ENCODE peak calls at places on chromosomes 7 and 10, in six cellular contexts. S is activated B cell treated with CpG ODN at 0.5 μM for 24 hours, Q is ovary, X is cardiac muscle cell, U is MCF 10A, E is MM.1S. D is an unnamed sample.

GRCh38 chr7:132390705-132391104 is 185.6 kb downstream of the PLXNA4 start:
- DNase-seq in S (no peak), Q (no peak), X (no peak), U (no peak), E (no peak), D (no peak)

GRCh38 chr7:115831371-115831770 is 199.2 kb downstream of the TFEC start:
- DNase-seq in S (no peak), Q (no peak), X (no peak), U (no peak), E (no peak), D (no peak)

GRCh38 chr10:132640326-132641125 is 102.9 kb downstream of the INPP5A start:
- DNase-seq in S (peak), Q (peak), X (no peak), U (no peak), E (no peak), D (peak)

GRCh38 chr7:26267631-26268166 is 24.0 kb upstream of the SNX10 start:
- DNase-seq in S (no peak), Q (no peak), X (no peak), U (no peak), E (no peak), D (no peak)

GRCh38 chr7:36969376-36969775 is 245.1 kb upstream of the AOAH start:
- DNase-seq in S (no peak), Q (no peak), X (no peak), U (no peak), E (no peak), D (no peak)

GRCh38 chr7:40644454-40645188 is 509.8 kb downstream of the SUGCT start:
- DNase-seq in S (no peak), Q (no peak), X (peak), U (no peak), E (peak), D (no peak)

GRCh38 chr10:86520871-86521619 is 547 bp downstream of the WAPL start:
- DNase-seq in S (no peak), Q (peak), X (peak), U (peak), E (peak), D (peak)

GRCh38 chr7:2732388-2732787 is 44.4 kb downstream of the AMZ1 start:
- DNase-seq in S (no peak), Q (peak), X (no peak), U (no peak), E (no peak), D (no peak)

GRCh38 chr10:8670461-8670860 is 616.0 kb downstream of the GATA3 start:
- DNase-seq in S (no peak), Q (no peak), X (no peak), U (no peak), E (no peak), D (no peak)

GRCh38 chr10:4283841-4284610 is 499.0 kb upstream of the KLF6 start:
- DNase-seq in S (no peak), Q (peak), X (peak), U (no peak), E (no peak), D (no peak)

GRCh38 chr7:131385039-131385605 is 57.4 kb downstream of the MKLN1 start:
- DNase-seq in S (no peak), Q (no peak), X (no peak), U (peak), E (no peak), D (no peak)

GRCh38 chr7:95980073-95980655 is 207.8 kb downstream of the DYNC1I1 start:
- DNase-seq in S (no peak), Q (no peak), X (no peak), U (no peak), E (no peak), D (no peak)

GRCh38 chr10:130141038-130141437 is 4.8 kb downstream of the GLRX3 start:
- DNase-seq in S (no peak), Q (no peak), X (no peak), U (no peak), E (no peak), D (no peak)

GRCh38 chr7:94656658-94656924 is 658 bp upstream of the SGCE start:
- DNase-seq in S (no peak), Q (no peak), X (no peak), U (peak), E (no peak), D (no peak)

GRCh38 chr7:3437467-3437866 is 136.4 kb downstream of the SDK1 start:
- DNase-seq in S (no peak), Q (no peak), X (peak), U (no peak), E (no peak), D (no peak)

GRCh38 chr7:121561717-121562116 is 165.6 kb upstream of the FAM3C start:
- DNase-seq in S (no peak), Q (no peak), X (peak), U (peak), E (no peak), D (no peak)

GRCh38 chr10:100782845-100783244 is 37.5 kb downstream of the PAX2 start:
- DNase-seq in S (no peak), Q (no peak), X (no peak), U (no peak), E (no peak), D (no peak)

GRCh38 chr7:1855396-1856160 is 185.5 kb downstream of the ELFN1 start:
- DNase-seq in S (no peak), Q (no peak), X (no peak), U (no peak), E (no peak), D (no peak)

GRCh38 chr10:123788981-123789380 is 102.6 kb downstream of the CPXM2 start:
- DNase-seq in S (no peak), Q (no peak), X (no peak), U (no peak), E (no peak), D (no peak)

GRCh38 chr7:83936056-83936703 is 258.4 kb downstream of the SEMA3A start:
- DNase-seq in S (no peak), Q (peak), X (peak), U (peak), E (peak), D (peak)

GRCh38 chr7:36224916-36225858 is 72.1 kb downstream of the EEPD1 start:
- DNase-seq in S (no peak), Q (no peak), X (no peak), U (no peak), E (no peak), D (no peak)

GRCh38 chr7:17041324-17041723 is 159.5 kb upstream of the AGR3 start:
- DNase-seq in S (no peak), Q (no peak), X (no peak), U (peak), E (no peak), D (no peak)

GRCh38 chr10:117472872-117473271 is 69.7 kb upstream of the EMX2 start:
- DNase-seq in S (no peak), Q (no peak), X (no peak), U (no peak), E (no peak), D (no peak)

GRCh38 chr7:77576856-77577255 is 39.8 kb downstream of the PTPN12 start:
- DNase-seq in S (no peak), Q (no peak), X (no peak), U (no peak), E (no peak), D (no peak)

GRCh38 chr7:155216475-155217272 is 81.0 kb upstream of the INSIG1 start:
- DNase-seq in S (no peak), Q (no peak), X (no peak), U (no peak), E (no peak), D (no peak)

GRCh38 chr7:81846398-81846797 is 76.6 kb upstream of the HGF start:
- DNase-seq in S (no peak), Q (no peak), X (no peak), U (peak), E (peak), D (no peak)

GRCh38 chr10:31143331-31143935 is 111.8 kb upstream of the ZNF438 start:
- DNase-seq in S (no peak), Q (no peak), X (no peak), U (no peak), E (no peak), D (no peak)

GRCh38 chr7:127270093-127270492 is 17.4 kb upstream of the GRM8 start:
- DNase-seq in S (no peak), Q (no peak), X (no peak), U (no peak), E (no peak), D (no peak)

GRCh38 chr10:88792656-88793055 is 9.9 kb upstream of the LIPM start:
- DNase-seq in S (no peak), Q (no peak), X (no peak), U (peak), E (no peak), D (peak)

GRCh38 chr10:8596929-8597472 is 542.5 kb downstream of the GATA3 start:
- DNase-seq in S (no peak), Q (no peak), X (no peak), U (peak), E (no peak), D (no peak)

GRCh38 chr7:5620459-5620881 is 161.0 kb downstream of the RNF216 start:
- DNase-seq in S (no peak), Q (peak), X (no peak), U (no peak), E (no peak), D (no peak)

GRCh38 chr10:87960230-87960629 is 96.8 kb downstream of the PTEN start:
- DNase-seq in S (no peak), Q (no peak), X (no peak), U (peak), E (no peak), D (no peak)

GRCh38 chr10:111076682-111077661 is at the start of gene ADRA2A:
- DNase-seq in S (no peak), Q (peak), X (peak), U (no peak), E (peak), D (no peak)

GRCh38 chr10:42980553-42981357 is 96.1 kb upstream of the RET start:
- DNase-seq in S (no peak), Q (no peak), X (no peak), U (no peak), E (no peak), D (peak)

GRCh38 chr7:41046221-41046761 is 656.6 kb downstream of the INHBA start:
- DNase-seq in S (no peak), Q (peak), X (no peak), U (peak), E (no peak), D (no peak)

GRCh38 chr7:108650487-108650886 is 80.8 kb downstream of the DNAJB9 start:
- DNase-seq in S (no peak), Q (no peak), X (no peak), U (peak), E (no peak), D (no peak)

GRCh38 chr10:26385443-26385842 is 52.7 kb upstream of the APBB1IP start:
- DNase-seq in S (no peak), Q (no peak), X (no peak), U (no peak), E (no peak), D (no peak)

GRCh38 chr7:143492043-143492471 is 14.4 kb downstream of the TAS2R41 start:
- DNase-seq in S (no peak), Q (no peak), X (no peak), U (peak), E (no peak), D (no peak)

GRCh38 chr7:143492799-143493568 is 15.3 kb downstream of the TAS2R41 start:
- DNase-seq in S (no peak), Q (no peak), X (no peak), U (peak), E (no peak), D (no peak)

GRCh38 chr7:143495806-143496672 is 18.4 kb downstream of the TAS2R41 start:
- DNase-seq in S (no peak), Q (no peak), X (no peak), U (no peak), E (no peak), D (no peak)

GRCh38 chr7:143493755-143494154 is 16.1 kb downstream of the TAS2R41 start:
- DNase-seq in S (no peak), Q (no peak), X (no peak), U (no peak), E (peak), D (no peak)

GRCh38 chr7:143494622-143495021 is 16.9 kb downstream of the TAS2R41 start:
- DNase-seq in S (no peak), Q (no peak), X (no peak), U (no peak), E (no peak), D (no peak)
- TF ChIP-seq CTCF in S (no peak), Q (no peak), X (no peak), U (no peak), E (peak), D (no peak)

GRCh38 chr7:91492317-91492716 is 228.1 kb downstream of the FZD1 start:
- DNase-seq in S (no peak), Q (no peak), X (no peak), U (no peak), E (no peak), D (no peak)
- TF ChIP-seq CTCF in S (no peak), Q (no peak), X (no peak), U (no peak), E (no peak), D (no peak)

GRCh38 chr10:95688648-95689047 is 5.1 kb downstream of the TCTN3 start:
- DNase-seq in S (no peak), Q (no peak), X (no peak), U (no peak), E (no peak), D (no peak)
- TF ChIP-seq CTCF in S (no peak), Q (no peak), X (no peak), U (no peak), E (no peak), D (no peak)

GRCh38 chr10:13440709-13441061 is 88.1 kb downstream of the BEND7 start:
- DNase-seq in S (no peak), Q (no peak), X (no peak), U (no peak), E (no peak), D (no peak)
- TF ChIP-seq CTCF in S (no peak), Q (no peak), X (no peak), U (no peak), E (no peak), D (no peak)